ENCODE peak calls at places on chromosomes 4 and X, in ten cellular contexts. E is fibroblast of lung, W is gastrocnemius medialis, A is endothelial cell of umbilical vein, D is MM.1S, B is body of pancreas, K is cardiac muscle cell, N is esophagus squamous epithelium, R is tibial nerve, C is heart right ventricle. V is an unnamed sample.
A peak's percentile ranks its signal among the peaks of the same experiment; 100 is the strongest.

GRCh38 chr4:3280466-3280865 is 12.4 kb upstream of the RGS12 start:
- DNase-seq in W (no peak), E (no peak), N (no peak), B (no peak), K (no peak), D (no peak), A (no peak), R (no peak), C (no peak), V (no peak)

GRCh38 chrX:68177542-68177941 is 255.8 kb downstream of the OPHN1 start:
- DNase-seq in A (no peak), B (no peak), E (peak; percentile 29), N (no peak), K (peak; percentile 9), W (peak; percentile 14), C (no peak), D (no peak), R (peak; percentile 22), V (no peak)

GRCh38 chr4:8819421-8820177 is 52.0 kb downstream of the HMX1 start:
- DNase-seq in K (no peak), B (no peak), D (peak; percentile 93), C (no peak), R (no peak), W (no peak), A (no peak), E (no peak), N (no peak), V (no peak)

GRCh38 chr4:123449780-123450179 is 53.2 kb downstream of the SPRY1 start:
- DNase-seq in R (no peak), A (peak; percentile 43), W (no peak), E (peak; percentile 72), D (peak; percentile 77), N (no peak), B (no peak), K (peak; percentile 39), C (no peak), V (no peak)

GRCh38 chr4:98574816-98575215 is 83.6 kb downstream of the TSPAN5 start:
- DNase-seq in R (no peak), D (no peak), A (no peak), E (no peak), K (no peak), W (no peak), B (no peak), C (no peak), N (no peak), V (no peak)

GRCh38 chr4:78770091-78770642 is 6.0 kb upstream of the BMP2K start:
- DNase-seq in R (no peak), B (no peak), N (no peak), E (no peak), K (no peak), C (no peak), A (no peak), D (no peak), W (no peak), V (no peak)

GRCh38 chr4:44988011-44988410 is 261.7 kb upstream of the GNPDA2 start:
- DNase-seq in R (no peak), E (no peak), D (no peak), B (no peak), C (no peak), W (no peak), N (no peak), A (no peak), K (no peak), V (no peak)

GRCh38 chrX:63585936-63586335 is 199.1 kb downstream of the ARHGEF9 start:
- DNase-seq in C (no peak), D (no peak), R (no peak), B (no peak), K (no peak), A (no peak), N (no peak), W (no peak), E (no peak), V (no peak)

GRCh38 chrX:23803931-23804381 is 21.0 kb downstream of the SAT1 start:
- DNase-seq in D (no peak), A (peak; percentile 86), N (no peak), R (no peak), E (peak; percentile 81), B (no peak), K (peak; percentile 84), W (no peak), C (peak; percentile 23), V (peak; percentile 47)

GRCh38 chrX:32871636-32872035 is 339.7 kb downstream of the DMD start:
- DNase-seq in B (no peak), C (no peak), E (no peak), N (no peak), K (peak; percentile 16), R (no peak), W (no peak), A (no peak), D (no peak), V (no peak)

GRCh38 chrX:40936827-40937226 is 148.4 kb upstream of the USP9X start:
- DNase-seq in D (no peak), R (no peak), K (no peak), B (no peak), C (no peak), A (no peak), W (no peak), E (no peak), N (no peak), V (no peak)

GRCh38 chr4:128711361-128711760 is 98.1 kb upstream of the JADE1 start:
- DNase-seq in W (no peak), N (no peak), D (no peak), R (no peak), C (no peak), K (peak; percentile 20), A (no peak), B (no peak), E (no peak), V (no peak)
- TF ChIP-seq CTCF in W (no peak), N (no peak), D (no peak), R (no peak), C (no peak), K (no peak), A (no peak), B (no peak), E (no peak), V (no peak)

GRCh38 chrX:45368705-45369104 is 168.0 kb upstream of the DIPK2B start:
- DNase-seq in B (no peak), K (no peak), A (no peak), W (no peak), C (no peak), N (no peak), E (no peak), R (no peak), D (no peak), V (no peak)

DNA sequence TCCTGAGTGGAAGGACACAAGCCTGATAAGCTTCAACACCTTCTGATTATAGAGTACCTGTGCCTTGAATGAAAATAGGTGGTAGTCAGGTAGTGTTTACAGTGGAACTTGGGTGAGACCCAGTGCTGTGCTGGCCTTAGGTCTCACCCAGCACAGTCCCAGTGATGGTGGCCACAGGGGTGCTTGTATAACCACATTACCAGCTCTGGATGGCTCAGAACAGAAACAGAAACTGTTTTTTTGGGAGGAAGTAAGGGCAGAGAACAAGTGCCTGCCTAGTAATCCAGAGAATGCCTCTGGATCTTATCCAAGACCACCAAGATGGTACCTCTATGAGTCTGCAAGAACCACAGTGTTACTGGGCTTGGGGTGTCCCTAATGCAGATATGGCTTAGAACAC is 171.5 kb upstream of the DIPK2B start:
- DNase-seq in B (no peak), N (no peak), K (no peak), D (no peak), A (no peak), W (no peak), R (no peak), E (no peak), C (no peak), V (no peak)
- H3K9me3 ChIP-seq in B (no peaks in the 10 kb centered on the region), N (peaks cover 8% of the 10 kb centered on the region), K (no peaks in the 10 kb centered on the region), D (no peaks in the 10 kb centered on the region), A (no peaks in the 10 kb centered on the region), W (no peaks in the 10 kb centered on the region), R (peaks cover 11% of the 10 kb centered on the region), E (no peaks in the 10 kb centered on the region), C (no peaks in the 10 kb centered on the region), V (peaks cover 3% of the 10 kb centered on the region)

DNA sequence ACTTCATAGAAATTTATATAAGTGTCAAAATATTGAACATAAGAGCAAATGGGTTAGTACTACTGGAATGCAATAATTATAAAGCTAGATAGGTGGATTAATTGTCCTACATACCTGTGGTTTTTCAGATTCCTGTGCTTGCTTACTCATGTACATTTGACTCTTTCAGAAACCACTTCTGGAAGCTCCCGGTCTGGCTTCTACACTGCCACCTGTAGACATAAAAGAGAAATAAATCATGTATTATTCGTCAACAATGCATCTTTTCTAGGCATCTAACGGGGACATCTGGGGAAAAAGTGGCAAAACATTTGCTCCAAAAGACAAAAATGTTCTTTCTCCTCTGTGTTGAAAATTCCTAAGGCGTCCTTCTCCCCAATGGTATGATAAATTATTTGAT is 648.6 kb upstream of the DIPK2B start:
- DNase-seq in D (peak; percentile 85), R (no peak), N (no peak), B (peak; percentile 24), E (peak; percentile 91), W (no peak), K (peak; percentile 73), C (peak; percentile 2), A (peak; percentile 57), V (peak; percentile 25)
- TF ChIP-seq CTCF in D (peak; percentile 43), R (peak; percentile 28), N (peak; percentile 23), B (peak; percentile 41), E (peak; percentile 24), W (peak; percentile 24), K (peak; percentile 40), C (peak; percentile 24), A (peak; percentile 17), V (no peak)

GRCh38 chrX:144801786-144802185 is 445.5 kb upstream of the SPANXN1 start:
- DNase-seq in W (no peak), A (no peak), D (no peak), C (no peak), R (no peak), N (no peak), E (no peak), B (no peak), K (no peak), V (no peak)
- H3K9me3 ChIP-seq in W (no peaks in the 10 kb centered on the region), A (no peaks in the 10 kb centered on the region), D (no peaks in the 10 kb centered on the region), C (no peaks in the 10 kb centered on the region), R (no peaks in the 10 kb centered on the region), N (no peaks in the 10 kb centered on the region), E (no peaks in the 10 kb centered on the region), B (no peaks in the 10 kb centered on the region), K (no peaks in the 10 kb centered on the region), V (no peaks in the 10 kb centered on the region)

GRCh38 chr4:176150283-176150682 is 45.1 kb downstream of the SPATA4 start:
- DNase-seq in C (no peak), R (no peak), D (peak; percentile 27), N (no peak), E (peak; percentile 31), A (peak; percentile 20), B (no peak), W (no peak), K (peak; percentile 44), V (no peak)
- TF ChIP-seq CTCF in C (peak; percentile 44), R (no peak), D (peak; percentile 36), N (peak; percentile 13), E (peak; percentile 35), A (no peak), B (peak; percentile 33), W (peak; percentile 52), K (no peak), V (peak; percentile 21)

GRCh38 chr4:1559896-1560650 is 124.0 kb downstream of the FAM53A start:
- DNase-seq in D (no peak), N (no peak), C (no peak), B (no peak), K (no peak), A (no peak), W (no peak), E (no peak), R (no peak), V (no peak)
- H3K9me3 ChIP-seq in D (no peaks in the 10 kb centered on the region), N (no peaks in the 10 kb centered on the region), C (no peaks in the 10 kb centered on the region), B (no peaks in the 10 kb centered on the region), K (no peaks in the 10 kb centered on the region), A (no peaks in the 10 kb centered on the region), W (no peaks in the 10 kb centered on the region), E (no peaks in the 10 kb centered on the region), R (no peaks in the 10 kb centered on the region), V (no peaks in the 10 kb centered on the region)

V was measured in Caco-2.